ENCODE peak calls at places on chromosome 21, in five cellular contexts. N is fibroblast of lung, E is iris pigment epithelial cell, K is NCI-H1092 treated with DMSO at 0.1 percent for 48 hours, B is memory B cell. Q is an unnamed sample.

GRCh38 chr21:36976882-36977651 is 10.6 kb upstream of the HLCS start:
- DNase-seq in K (peak), N (peak), E (peak), B (peak), Q (peak)

GRCh38 chr21:45510466-45510955 is 31.7 kb downstream of the SLC19A1 start:
- DNase-seq in B (no peak), K (no peak), E (no peak), N (no peak), Q (no peak)

GRCh38 chr21:43590220-43590619 is 69.1 kb downstream of the HSF2BP start:
- DNase-seq in N (no peak), E (peak), B (no peak), K (no peak), Q (no peak)

GRCh38 chr21:20265704-20266368 is 732.4 kb upstream of the NCAM2 start:
- DNase-seq in K (no peak), E (no peak), B (no peak), N (no peak), Q (no peak)

GRCh38 chr21:45992311-45993209 is 11.0 kb downstream of the COL6A1 start:
- DNase-seq in B (no peak), N (no peak), K (no peak), E (no peak), Q (no peak)

GRCh38 chr21:45136927-45137611 is 62.7 kb downstream of the ADARB1 start:
- DNase-seq in E (peak), K (peak), B (peak), N (peak), Q (peak)

GRCh38 chr21:29654203-29654602 is 285.6 kb downstream of the GRIK1 start:
- DNase-seq in N (no peak), E (no peak), B (no peak), K (no peak), Q (no peak)

GRCh38 chr21:40851749-40852148 is 4.8 kb upstream of the DSCAM start:
- DNase-seq in N (no peak), B (no peak), K (no peak), E (no peak), Q (no peak)

GRCh38 chr21:35014302-35015044 is 34.6 kb downstream of the RUNX1 start:
- DNase-seq in B (no peak), N (no peak), K (no peak), E (no peak), Q (peak)

GRCh38 chr21:24939288-24939687 is 668.0 kb downstream of the MRPL39 start:
- DNase-seq in K (peak), N (no peak), B (no peak), E (no peak), Q (no peak)

GRCh38 chr21:38716942-38717341 is 88.8 kb upstream of the ETS2 start:
- DNase-seq in B (no peak), E (peak), N (no peak), K (no peak), Q (peak)

GRCh38 chr21:46077674-46078101 is 20.2 kb upstream of the COL6A2 start:
- DNase-seq in B (no peak), E (no peak), K (no peak), N (no peak), Q (no peak)

GRCh38 chr21:29237110-29238051 is 61.3 kb upstream of the BACH1 start:
- DNase-seq in E (no peak), B (no peak), K (no peak), N (no peak), Q (no peak)

GRCh38 chr21:37266515-37267221 is 466 bp downstream of the VPS26C start:
- DNase-seq in N (peak), B (peak), E (peak), K (no peak), Q (peak)

GRCh38 chr21:38139380-38140168 is 117.2 kb upstream of the KCNJ15 start:
- DNase-seq in K (peak), E (peak), N (peak), B (no peak), Q (peak)

GRCh38 chr21:35933466-35933865 is 126.9 kb downstream of the SETD4 start:
- DNase-seq in K (no peak), B (no peak), N (peak), E (peak), Q (peak)

GRCh38 chr21:41786521-41786987 is 19.7 kb upstream of the RIPK4 start:
- DNase-seq in E (no peak), K (no peak), N (no peak), B (no peak), Q (peak)

GRCh38 chr21:42737969-42738590 is 84.7 kb downstream of the PDE9A start:
- DNase-seq in K (no peak), B (no peak), E (peak), N (peak), Q (peak)

GRCh38 chr21:25080706-25081495 is 526.4 kb downstream of the MRPL39 start:
- DNase-seq in K (no peak), B (no peak), N (peak), E (no peak), Q (no peak)

GRCh38 chr21:27033467-27033866 is 66.6 kb upstream of the ADAMTS5 start:
- DNase-seq in E (no peak), N (no peak), K (no peak), B (no peak), Q (no peak)

GRCh38 chr21:32468567-32469175 is 56.2 kb downstream of the EVA1C start:
- DNase-seq in K (no peak), N (no peak), E (no peak), B (no peak), Q (no peak)

GRCh38 chr21:43805275-43805800 is 16.0 kb downstream of the RRP1 start:
- DNase-seq in K (no peak), B (peak), E (no peak), N (no peak), Q (no peak)

GRCh38 chr21:35232545-35233176 is 183.6 kb upstream of the RUNX1 start:
- DNase-seq in B (no peak), N (peak), E (peak), K (no peak), Q (peak)

GRCh38 chr21:17089121-17089520 is 423.7 kb upstream of the CXADR start:
- DNase-seq in K (no peak), N (peak), B (no peak), E (no peak), Q (peak)

GRCh38 chr21:36478207-36478701 is 1.7 kb downstream of the CLDN14 start:
- DNase-seq in K (no peak), B (no peak), N (peak), E (peak), Q (peak)

GRCh38 chr21:45618287-45618686 is 25.2 kb upstream of the PCBP3 start:
- DNase-seq in N (peak), B (no peak), K (no peak), E (no peak), Q (peak)

GRCh38 chr21:33789697-33790096 is 125.9 kb downstream of the ATP5PO start:
- DNase-seq in B (no peak), N (peak), K (no peak), E (peak), Q (peak)

GRCh38 chr21:45479691-45480675 is 62.3 kb downstream of the SLC19A1 start:
- DNase-seq in K (no peak), N (no peak), E (no peak), B (no peak), Q (no peak)

GRCh38 chr21:42461881-42462877 is 33.8 kb downstream of the RSPH1 start:
- DNase-seq in K (no peak), E (no peak), B (no peak), N (no peak), Q (no peak)

GRCh38 chr21:41627428-41627827 is 119.5 kb upstream of the TMPRSS2 start:
- DNase-seq in E (peak), N (peak), B (no peak), K (no peak), Q (peak)

Q was measured in fibroblast of villous mesenchyme.